ENCODE peak calls at places on chromosome X, in six cellular contexts. One of them, this sample, is unnamed.
A peak's percentile ranks its signal among the peaks of the same experiment; 100 is the strongest.

GRCh38 chrX:115350696-115351408 is 61.3 kb downstream of the LUZP4 start:
- DNase-seq in CD8-positive, alpha-beta T cell: no peak
- DNase-seq in H7: no peak
- DNase-seq in ovary: no peak
- DNase-seq in astrocyte of the cerebellum: no peak
- DNase-seq in Peyer's patch: no peak
- DNase-seq in this sample: no peak

GRCh38 chrX:120549483-120550452 is 11.0 kb downstream of the CUL4B start:
- DNase-seq in CD8-positive, alpha-beta T cell: no peak
- DNase-seq in H7: no peak
- DNase-seq in ovary: no peak
- DNase-seq in astrocyte of the cerebellum: peak; percentile 74
- DNase-seq in Peyer's patch: no peak
- DNase-seq in this sample: peak; percentile 83

GRCh38 chrX:22220941-22221340 is 51.8 kb upstream of the CBLL2 start:
- DNase-seq in CD8-positive, alpha-beta T cell: no peak
- DNase-seq in H7: no peak
- DNase-seq in ovary: no peak
- DNase-seq in astrocyte of the cerebellum: no peak
- DNase-seq in Peyer's patch: no peak
- DNase-seq in this sample: peak; percentile 76

GRCh38 chrX:23845316-23845932 is 62.3 kb downstream of the APOO start:
- DNase-seq in CD8-positive, alpha-beta T cell: no peak
- DNase-seq in H7: no peak
- DNase-seq in ovary: no peak
- DNase-seq in astrocyte of the cerebellum: no peak
- DNase-seq in Peyer's patch: no peak
- DNase-seq in this sample: no peak

GRCh38 chrX:77749695-77750094 is 36.3 kb downstream of the ATRX start:
- DNase-seq in CD8-positive, alpha-beta T cell: no peak
- DNase-seq in H7: no peak
- DNase-seq in ovary: no peak
- DNase-seq in astrocyte of the cerebellum: no peak
- DNase-seq in Peyer's patch: no peak
- DNase-seq in this sample: peak; percentile 68

GRCh38 chrX:35842657-35843056 is 44.5 kb downstream of the MAGEB16 start:
- DNase-seq in CD8-positive, alpha-beta T cell: no peak
- DNase-seq in H7: no peak
- DNase-seq in ovary: no peak
- DNase-seq in astrocyte of the cerebellum: no peak
- DNase-seq in Peyer's patch: no peak
- DNase-seq in this sample: no peak

GRCh38 chrX:41377624-41378023 is 43.7 kb downstream of the DDX3X start:
- DNase-seq in CD8-positive, alpha-beta T cell: no peak
- DNase-seq in H7: no peak
- DNase-seq in ovary: no peak
- DNase-seq in astrocyte of the cerebellum: no peak
- DNase-seq in Peyer's patch: no peak
- DNase-seq in this sample: no peak

GRCh38 chrX:7448123-7448522 is 300.2 kb upstream of the PUDP start:
- DNase-seq in CD8-positive, alpha-beta T cell: no peak
- DNase-seq in H7: no peak
- DNase-seq in ovary: no peak
- DNase-seq in astrocyte of the cerebellum: no peak
- DNase-seq in Peyer's patch: no peak
- DNase-seq in this sample: no peak

GRCh38 chrX:16445166-16445752 is 204.7 kb upstream of the S100G start:
- DNase-seq in CD8-positive, alpha-beta T cell: peak; percentile 14
- DNase-seq in H7: peak; percentile 51
- DNase-seq in ovary: no peak
- DNase-seq in astrocyte of the cerebellum: peak; percentile 16
- DNase-seq in Peyer's patch: no peak
- DNase-seq in this sample: no peak

GRCh38 chrX:93591398-93591797 is 82.0 kb downstream of the NAP1L3 start:
- DNase-seq in CD8-positive, alpha-beta T cell: no peak
- DNase-seq in H7: peak; percentile 28
- DNase-seq in ovary: no peak
- DNase-seq in astrocyte of the cerebellum: no peak
- DNase-seq in Peyer's patch: no peak
- DNase-seq in this sample: no peak

GRCh38 chrX:153627675-153628111 is 19.3 kb upstream of the DUSP9 start:
- DNase-seq in CD8-positive, alpha-beta T cell: no peak
- DNase-seq in H7: peak; percentile 39
- DNase-seq in ovary: peak; percentile 20
- DNase-seq in astrocyte of the cerebellum: no peak
- DNase-seq in Peyer's patch: no peak
- DNase-seq in this sample: no peak
- H3K4me3 ChIP-seq in CD8-positive, alpha-beta T cell: no peak overlapping the region
- H3K4me3 ChIP-seq in H7: no peak overlapping the region
- H3K4me3 ChIP-seq in ovary: no peak overlapping the region
- H3K4me3 ChIP-seq in astrocyte of the cerebellum: no peak overlapping the region
- H3K4me3 ChIP-seq in Peyer's patch: no peak overlapping the region
- H3K4me3 ChIP-seq in this sample: no peak overlapping the region

GRCh38 chrX:15299945-15300851 is 15.2 kb downstream of the ASB11 start:
- DNase-seq in CD8-positive, alpha-beta T cell: no peak
- DNase-seq in H7: peak; percentile 50
- DNase-seq in ovary: no peak
- DNase-seq in astrocyte of the cerebellum: no peak
- DNase-seq in Peyer's patch: no peak
- DNase-seq in this sample: no peak

GRCh38 chrX:15298780-15299179 is 16.7 kb downstream of the ASB11 start:
- DNase-seq in CD8-positive, alpha-beta T cell: no peak
- DNase-seq in H7: no peak
- DNase-seq in ovary: no peak
- DNase-seq in astrocyte of the cerebellum: no peak
- DNase-seq in Peyer's patch: no peak
- DNase-seq in this sample: no peak

GRCh38 chrX:15293471-15293870 is 22.0 kb downstream of the ASB11 start:
- DNase-seq in CD8-positive, alpha-beta T cell: no peak
- DNase-seq in H7: no peak
- DNase-seq in ovary: no peak
- DNase-seq in astrocyte of the cerebellum: no peak
- DNase-seq in Peyer's patch: no peak
- DNase-seq in this sample: no peak

GRCh38 chrX:15301924-15302323 is 13.5 kb downstream of the ASB11 start:
- DNase-seq in CD8-positive, alpha-beta T cell: no peak
- DNase-seq in H7: no peak
- DNase-seq in ovary: no peak
- DNase-seq in astrocyte of the cerebellum: no peak
- DNase-seq in Peyer's patch: no peak
- DNase-seq in this sample: peak; percentile 13

DNA sequence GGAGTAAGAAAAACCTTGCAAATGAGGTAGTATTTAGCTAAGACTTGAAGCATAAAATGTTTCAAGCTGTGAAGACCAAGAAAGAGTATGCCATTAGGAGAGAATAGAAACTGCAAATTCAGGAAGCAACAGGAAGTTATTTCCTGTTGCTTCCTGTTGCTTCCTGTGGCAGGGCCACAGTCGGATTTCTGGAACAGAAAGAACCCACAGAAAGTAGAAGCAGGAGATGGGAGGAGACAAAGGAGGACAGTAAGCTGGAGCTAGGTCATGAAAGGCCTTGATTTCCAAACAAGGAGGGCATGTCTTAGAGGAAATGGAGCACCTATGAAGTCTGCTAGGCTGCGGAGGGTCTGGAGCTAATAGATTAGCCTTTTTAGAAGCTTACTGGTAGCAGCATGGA is 17.2 kb downstream of the ASB11 start:
- DNase-seq in CD8-positive, alpha-beta T cell: no peak
- DNase-seq in H7: no peak
- DNase-seq in ovary: no peak
- DNase-seq in astrocyte of the cerebellum: no peak
- DNase-seq in Peyer's patch: no peak
- DNase-seq in this sample: no peak
- H3K4me3 ChIP-seq in CD8-positive, alpha-beta T cell: no peak overlapping the region
- H3K4me3 ChIP-seq in H7: no peak overlapping the region
- H3K4me3 ChIP-seq in ovary: no peak overlapping the region
- H3K4me3 ChIP-seq in astrocyte of the cerebellum: no peak overlapping the region
- H3K4me3 ChIP-seq in Peyer's patch: no peak overlapping the region
- H3K4me3 ChIP-seq in this sample: no peak overlapping the region

GRCh38 chrX:106168107-106168506 is at the start of gene PWWP3B:
- DNase-seq in CD8-positive, alpha-beta T cell: no peak
- DNase-seq in H7: peak; percentile 16
- DNase-seq in ovary: peak; percentile 84
- DNase-seq in astrocyte of the cerebellum: peak; percentile 13
- DNase-seq in Peyer's patch: no peak
- DNase-seq in this sample: no peak
- H3K4me3 ChIP-seq in CD8-positive, alpha-beta T cell: no peak within 1 kb of the TSS
- H3K4me3 ChIP-seq in H7: peak within 1 kb of the TSS; percentile 5
- H3K4me3 ChIP-seq in ovary: peak within 1 kb of the TSS; percentile 32
- H3K4me3 ChIP-seq in astrocyte of the cerebellum: peak within 1 kb of the TSS; percentile 22
- H3K4me3 ChIP-seq in Peyer's patch: no peak within 1 kb of the TSS
- H3K4me3 ChIP-seq in this sample: peak within 1 kb of the TSS; percentile 38

GRCh38 chrX:30888526-30889146 is 418 bp downstream of the TAB3 start:
- DNase-seq in CD8-positive, alpha-beta T cell: no peak
- DNase-seq in H7: peak; percentile 67
- DNase-seq in ovary: no peak
- DNase-seq in astrocyte of the cerebellum: no peak
- DNase-seq in Peyer's patch: no peak
- DNase-seq in this sample: no peak

GRCh38 chrX:30887721-30888120 is 1.3 kb downstream of the TAB3 start:
- DNase-seq in CD8-positive, alpha-beta T cell: no peak
- DNase-seq in H7: no peak
- DNase-seq in ovary: no peak
- DNase-seq in astrocyte of the cerebellum: no peak
- DNase-seq in Peyer's patch: no peak
- DNase-seq in this sample: no peak

GRCh38 chrX:30889147-30890125 is at the start of gene TAB3:
- DNase-seq in CD8-positive, alpha-beta T cell: peak; percentile 88
- DNase-seq in H7: peak; percentile 85
- DNase-seq in ovary: peak; percentile 94
- DNase-seq in astrocyte of the cerebellum: peak; percentile 92
- DNase-seq in Peyer's patch: peak; percentile 93
- DNase-seq in this sample: peak; percentile 91

GRCh38 chrX:30885136-30885535 is 3.9 kb downstream of the TAB3 start:
- DNase-seq in CD8-positive, alpha-beta T cell: no peak
- DNase-seq in H7: no peak
- DNase-seq in ovary: no peak
- DNase-seq in astrocyte of the cerebellum: no peak
- DNase-seq in Peyer's patch: no peak
- DNase-seq in this sample: no peak

DNA sequence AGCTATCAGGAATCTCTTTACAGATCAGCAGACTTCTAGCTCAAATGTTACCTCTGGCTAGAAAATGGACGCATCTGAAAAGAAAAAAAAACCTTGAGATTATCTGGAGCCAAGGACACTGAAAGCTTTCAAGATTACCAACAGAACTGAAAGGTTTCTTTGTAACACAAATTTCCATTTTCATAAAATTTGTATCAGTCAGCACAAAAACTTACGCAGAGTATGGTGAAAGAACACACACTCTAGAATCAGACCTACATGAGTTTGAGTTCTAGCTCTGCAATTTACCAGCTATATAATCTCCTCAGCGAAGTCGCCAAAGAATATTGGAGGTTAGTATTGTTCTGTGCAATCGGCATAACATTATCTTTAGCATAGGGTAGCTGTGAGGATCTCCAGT is 1.8 kb downstream of the TAB3 start:
- DNase-seq in CD8-positive, alpha-beta T cell: no peak
- DNase-seq in H7: no peak
- DNase-seq in ovary: no peak
- DNase-seq in astrocyte of the cerebellum: no peak
- DNase-seq in Peyer's patch: no peak
- DNase-seq in this sample: no peak
- H3K4me3 ChIP-seq in CD8-positive, alpha-beta T cell: no peak overlapping the region
- H3K4me3 ChIP-seq in H7: no peak overlapping the region
- H3K4me3 ChIP-seq in ovary: no peak overlapping the region
- H3K4me3 ChIP-seq in astrocyte of the cerebellum: no peak overlapping the region
- H3K4me3 ChIP-seq in Peyer's patch: no peak overlapping the region
- H3K4me3 ChIP-seq in this sample: no peak overlapping the region

GRCh38 chrX:72016881-72017783 is 106.5 kb downstream of the NHSL2 start:
- DNase-seq in CD8-positive, alpha-beta T cell: no peak
- DNase-seq in H7: no peak
- DNase-seq in ovary: no peak
- DNase-seq in astrocyte of the cerebellum: no peak
- DNase-seq in Peyer's patch: no peak
- DNase-seq in this sample: no peak

GRCh38 chrX:72020788-72021187 is 110.1 kb downstream of the NHSL2 start:
- DNase-seq in CD8-positive, alpha-beta T cell: no peak
- DNase-seq in H7: no peak
- DNase-seq in ovary: no peak
- DNase-seq in astrocyte of the cerebellum: no peak
- DNase-seq in Peyer's patch: no peak
- DNase-seq in this sample: no peak

GRCh38 chrX:72019487-72019886 is 108.8 kb downstream of the NHSL2 start:
- DNase-seq in CD8-positive, alpha-beta T cell: no peak
- DNase-seq in H7: no peak
- DNase-seq in ovary: no peak
- DNase-seq in astrocyte of the cerebellum: no peak
- DNase-seq in Peyer's patch: no peak
- DNase-seq in this sample: no peak

GRCh38 chrX:72020204-72020603 is 109.6 kb downstream of the NHSL2 start:
- DNase-seq in CD8-positive, alpha-beta T cell: no peak
- DNase-seq in H7: no peak
- DNase-seq in ovary: no peak
- DNase-seq in astrocyte of the cerebellum: no peak
- DNase-seq in Peyer's patch: no peak
- DNase-seq in this sample: no peak

DNA sequence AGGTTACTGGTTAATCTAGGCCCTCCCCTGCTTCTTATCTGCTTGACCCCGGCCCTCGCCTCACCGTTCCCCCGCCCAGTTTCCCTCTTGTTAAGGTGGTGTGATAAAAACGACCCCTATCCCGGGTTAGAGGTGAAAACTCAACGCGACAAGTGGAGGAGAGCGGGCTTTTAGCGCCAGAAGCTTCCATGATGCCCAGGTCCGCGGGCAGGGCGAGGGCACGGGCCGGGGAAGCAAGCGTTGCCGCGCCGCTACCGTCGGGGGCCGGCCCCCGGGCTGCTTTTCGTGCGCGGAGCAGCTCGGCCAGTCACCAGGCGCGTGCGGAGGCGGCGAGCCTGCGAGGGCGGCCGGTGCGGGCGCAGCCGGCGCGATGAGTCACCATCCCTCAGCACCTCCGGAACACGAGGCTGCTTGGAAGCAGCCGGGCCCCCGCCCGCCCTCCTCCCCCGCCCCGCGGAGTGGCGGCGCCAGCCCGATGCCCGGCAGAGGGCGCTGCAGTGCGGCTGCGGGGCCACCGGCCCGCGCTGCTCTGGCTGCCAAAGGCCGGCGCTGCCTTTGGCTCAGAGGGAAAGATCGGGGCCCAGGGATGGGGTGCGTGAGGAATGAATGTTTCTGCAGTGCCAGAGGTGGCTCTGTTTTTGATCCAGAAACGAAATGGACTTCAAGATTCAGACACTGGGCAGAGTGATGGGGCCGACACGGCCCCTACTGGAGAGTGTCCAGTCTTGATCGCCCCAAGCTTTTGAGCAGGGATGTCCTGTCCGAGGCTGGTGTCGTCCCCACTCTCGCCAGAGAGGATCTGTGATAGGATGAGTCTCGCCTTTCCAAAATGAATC is 107.8 kb downstream of the NHSL2 start:
- DNase-seq in CD8-positive, alpha-beta T cell: peak; percentile 72
- DNase-seq in H7: peak; percentile 93
- DNase-seq in ovary: peak; percentile 87
- DNase-seq in astrocyte of the cerebellum: peak; percentile 63
- DNase-seq in Peyer's patch: peak; percentile 46
- DNase-seq in this sample: peak; percentile 74
- H3K4me3 ChIP-seq in CD8-positive, alpha-beta T cell: no peak overlapping the region
- H3K4me3 ChIP-seq in H7: peak overlapping the region; percentile 9
- H3K4me3 ChIP-seq in ovary: no peak overlapping the region
- H3K4me3 ChIP-seq in astrocyte of the cerebellum: no peak overlapping the region
- H3K4me3 ChIP-seq in Peyer's patch: peak overlapping the region; percentile 30
- H3K4me3 ChIP-seq in this sample: peak overlapping the region; percentile 26